ENCODE peak calls at places on chromosomes 6 and 20, in six cellular contexts. One of them, this sample, is unnamed.

GRCh38 chr20:62876441-62876825 is 14.8 kb upstream of the TCFL5 start:
- DNase-seq in fibroblast of lung: no peak
- DNase-seq in kidney: no peak
- DNase-seq in PC-9: no peak
- DNase-seq in cardiac muscle cell: no peak
- DNase-seq in suprapubic skin: no peak
- DNase-seq in this sample: no peak

GRCh38 chr6:148700047-148700712 is 46.6 kb upstream of the UST start:
- DNase-seq in fibroblast of lung: no peak
- DNase-seq in kidney: no peak
- DNase-seq in PC-9: no peak
- DNase-seq in cardiac muscle cell: no peak
- DNase-seq in suprapubic skin: no peak
- DNase-seq in this sample: no peak

GRCh38 chr6:30100585-30101422 is 12.1 kb downstream of the TRIM31 start:
- DNase-seq in fibroblast of lung: no peak
- DNase-seq in kidney: peak; percentile 84
- DNase-seq in PC-9: peak; percentile 90
- DNase-seq in cardiac muscle cell: peak; percentile 7
- DNase-seq in suprapubic skin: no peak
- DNase-seq in this sample: no peak

GRCh38 chr6:121437861-121438651 is 2.6 kb downstream of the GJA1 start:
- DNase-seq in fibroblast of lung: peak; percentile 76
- DNase-seq in kidney: no peak
- DNase-seq in PC-9: peak; percentile 2
- DNase-seq in cardiac muscle cell: peak; percentile 32
- DNase-seq in suprapubic skin: no peak
- DNase-seq in this sample: no peak

GRCh38 chr6:38492031-38492430 is 147.7 kb downstream of the BTBD9 start:
- DNase-seq in fibroblast of lung: no peak
- DNase-seq in kidney: no peak
- DNase-seq in PC-9: no peak
- DNase-seq in cardiac muscle cell: no peak
- DNase-seq in suprapubic skin: no peak
- DNase-seq in this sample: no peak

GRCh38 chr6:2498224-2498623 is 252.5 kb downstream of the MYLK4 start:
- DNase-seq in fibroblast of lung: peak; percentile 58
- DNase-seq in kidney: no peak
- DNase-seq in PC-9: no peak
- DNase-seq in cardiac muscle cell: no peak
- DNase-seq in suprapubic skin: no peak
- DNase-seq in this sample: no peak

GRCh38 chr6:11824986-11825385 is 46.4 kb upstream of the ADTRP start:
- DNase-seq in fibroblast of lung: peak; percentile 55
- DNase-seq in kidney: no peak
- DNase-seq in PC-9: no peak
- DNase-seq in cardiac muscle cell: no peak
- DNase-seq in suprapubic skin: no peak
- DNase-seq in this sample: no peak

GRCh38 chr20:17935186-17935585 is 33.4 kb downstream of the SNX5 start:
- DNase-seq in fibroblast of lung: peak; percentile 27
- DNase-seq in kidney: no peak
- DNase-seq in PC-9: no peak
- DNase-seq in cardiac muscle cell: no peak
- DNase-seq in suprapubic skin: no peak
- DNase-seq in this sample: no peak

GRCh38 chr6:43359381-43359780 is 10.1 kb downstream of the ZNF318 start:
- DNase-seq in fibroblast of lung: no peak
- DNase-seq in kidney: no peak
- DNase-seq in PC-9: no peak
- DNase-seq in cardiac muscle cell: no peak
- DNase-seq in suprapubic skin: no peak
- DNase-seq in this sample: no peak

GRCh38 chr20:20366896-20367680 is 816 bp upstream of the INSM1 start:
- DNase-seq in fibroblast of lung: no peak
- DNase-seq in kidney: peak; percentile 68
- DNase-seq in PC-9: no peak
- DNase-seq in cardiac muscle cell: peak; percentile 25
- DNase-seq in suprapubic skin: no peak
- DNase-seq in this sample: no peak

GRCh38 chr20:59159091-59159821 is 4.4 kb upstream of the ZNF831 start:
- DNase-seq in fibroblast of lung: no peak
- DNase-seq in kidney: no peak
- DNase-seq in PC-9: no peak
- DNase-seq in cardiac muscle cell: peak; percentile 13
- DNase-seq in suprapubic skin: no peak
- DNase-seq in this sample: no peak

GRCh38 chr6:6538301-6538700 is 50.2 kb upstream of the LY86 start:
- DNase-seq in fibroblast of lung: no peak
- DNase-seq in kidney: no peak
- DNase-seq in PC-9: no peak
- DNase-seq in cardiac muscle cell: no peak
- DNase-seq in suprapubic skin: no peak
- DNase-seq in this sample: no peak

GRCh38 chr6:15538766-15539165 is 124.1 kb downstream of the DTNBP1 start:
- DNase-seq in fibroblast of lung: no peak
- DNase-seq in kidney: no peak
- DNase-seq in PC-9: no peak
- DNase-seq in cardiac muscle cell: no peak
- DNase-seq in suprapubic skin: no peak
- DNase-seq in this sample: no peak

GRCh38 chr6:54861846-54862616 is 15.5 kb downstream of the FAM83B start:
- DNase-seq in fibroblast of lung: no peak
- DNase-seq in kidney: no peak
- DNase-seq in PC-9: no peak
- DNase-seq in cardiac muscle cell: no peak
- DNase-seq in suprapubic skin: no peak
- DNase-seq in this sample: no peak

GRCh38 chr6:26568601-26569432 is 27.9 kb upstream of the ABT1 start:
- DNase-seq in fibroblast of lung: peak; percentile 75
- DNase-seq in kidney: peak; percentile 95
- DNase-seq in PC-9: peak; percentile 97
- DNase-seq in cardiac muscle cell: peak; percentile 86
- DNase-seq in suprapubic skin: peak; percentile 94
- DNase-seq in this sample: peak; percentile 97

GRCh38 chr6:118283759-118284158 is 264.3 kb upstream of the PLN start:
- DNase-seq in fibroblast of lung: peak; percentile 55
- DNase-seq in kidney: no peak
- DNase-seq in PC-9: peak; percentile 2
- DNase-seq in cardiac muscle cell: peak; percentile 78
- DNase-seq in suprapubic skin: no peak
- DNase-seq in this sample: no peak

GRCh38 chr6:54194067-54194466 is 82.8 kb downstream of the MLIP start:
- DNase-seq in fibroblast of lung: peak; percentile 76
- DNase-seq in kidney: no peak
- DNase-seq in PC-9: no peak
- DNase-seq in cardiac muscle cell: no peak
- DNase-seq in suprapubic skin: no peak
- DNase-seq in this sample: no peak

GRCh38 chr6:113464536-113464935 is 392.6 kb upstream of the MARCKS start:
- DNase-seq in fibroblast of lung: no peak
- DNase-seq in kidney: no peak
- DNase-seq in PC-9: no peak
- DNase-seq in cardiac muscle cell: no peak
- DNase-seq in suprapubic skin: no peak
- DNase-seq in this sample: no peak

GRCh38 chr6:90978046-90978445 is 391.2 kb upstream of the MAP3K7 start:
- DNase-seq in fibroblast of lung: peak; percentile 1
- DNase-seq in kidney: no peak
- DNase-seq in PC-9: no peak
- DNase-seq in cardiac muscle cell: no peak
- DNase-seq in suprapubic skin: no peak
- DNase-seq in this sample: no peak

GRCh38 chr6:153673214-153673613 is 365.8 kb upstream of the OPRM1 start:
- DNase-seq in fibroblast of lung: no peak
- DNase-seq in kidney: no peak
- DNase-seq in PC-9: no peak
- DNase-seq in cardiac muscle cell: no peak
- DNase-seq in suprapubic skin: no peak
- DNase-seq in this sample: no peak

GRCh38 chr6:31400467-31401289 is 2.7 kb upstream of the MICA start:
- DNase-seq in fibroblast of lung: peak; percentile 53
- DNase-seq in kidney: peak; percentile 94
- DNase-seq in PC-9: peak; percentile 47
- DNase-seq in cardiac muscle cell: peak; percentile 12
- DNase-seq in suprapubic skin: peak; percentile 92
- DNase-seq in this sample: peak; percentile 90

GRCh38 chr6:14903176-14904088 is 342.4 kb upstream of the JARID2 start:
- DNase-seq in fibroblast of lung: no peak
- DNase-seq in kidney: no peak
- DNase-seq in PC-9: no peak
- DNase-seq in cardiac muscle cell: no peak
- DNase-seq in suprapubic skin: no peak
- DNase-seq in this sample: no peak

GRCh38 chr6:3813150-3813780 is 35.9 kb upstream of the FAM50B start:
- DNase-seq in fibroblast of lung: peak; percentile 61
- DNase-seq in kidney: peak; percentile 86
- DNase-seq in PC-9: peak; percentile 54
- DNase-seq in cardiac muscle cell: no peak
- DNase-seq in suprapubic skin: no peak
- DNase-seq in this sample: peak; percentile 51

GRCh38 chr6:125503181-125503580 is 201.4 kb upstream of the HDDC2 start:
- DNase-seq in fibroblast of lung: no peak
- DNase-seq in kidney: no peak
- DNase-seq in PC-9: no peak
- DNase-seq in cardiac muscle cell: no peak
- DNase-seq in suprapubic skin: no peak
- DNase-seq in this sample: no peak

GRCh38 chr6:2714359-2714895 is 36.3 kb downstream of the MYLK4 start:
- DNase-seq in fibroblast of lung: peak; percentile 97
- DNase-seq in kidney: no peak
- DNase-seq in PC-9: no peak
- DNase-seq in cardiac muscle cell: no peak
- DNase-seq in suprapubic skin: no peak
- DNase-seq in this sample: no peak

GRCh38 chr6:52231411-52232127 is 12.7 kb downstream of the IL17F start:
- DNase-seq in fibroblast of lung: no peak
- DNase-seq in kidney: no peak
- DNase-seq in PC-9: no peak
- DNase-seq in cardiac muscle cell: peak; percentile 8
- DNase-seq in suprapubic skin: no peak
- DNase-seq in this sample: no peak

GRCh38 chr6:17455919-17456318 is 62.5 kb downstream of the CAP2 start:
- DNase-seq in fibroblast of lung: no peak
- DNase-seq in kidney: no peak
- DNase-seq in PC-9: no peak
- DNase-seq in cardiac muscle cell: no peak
- DNase-seq in suprapubic skin: no peak
- DNase-seq in this sample: no peak

GRCh38 chr6:26521485-26522391 is 16.4 kb upstream of the HMGN4 start:
- DNase-seq in fibroblast of lung: peak; percentile 77
- DNase-seq in kidney: peak; percentile 93
- DNase-seq in PC-9: peak; percentile 87
- DNase-seq in cardiac muscle cell: peak; percentile 76
- DNase-seq in suprapubic skin: peak; percentile 89
- DNase-seq in this sample: no peak

GRCh38 chr20:46954490-46955038 is 59.9 kb downstream of the EYA2 start:
- DNase-seq in fibroblast of lung: peak; percentile 99
- DNase-seq in kidney: no peak
- DNase-seq in PC-9: peak; percentile 80
- DNase-seq in cardiac muscle cell: no peak
- DNase-seq in suprapubic skin: no peak
- DNase-seq in this sample: no peak

GRCh38 chr6:56755040-56755439 is 112.4 kb upstream of the DST start:
- DNase-seq in fibroblast of lung: no peak
- DNase-seq in kidney: no peak
- DNase-seq in PC-9: no peak
- DNase-seq in cardiac muscle cell: no peak
- DNase-seq in suprapubic skin: no peak
- DNase-seq in this sample: no peak

GRCh38 chr6:63097222-63097621 is 114.0 kb upstream of the FKBP1C start:
- DNase-seq in fibroblast of lung: no peak
- DNase-seq in kidney: no peak
- DNase-seq in PC-9: no peak
- DNase-seq in cardiac muscle cell: no peak
- DNase-seq in suprapubic skin: no peak
- DNase-seq in this sample: no peak

GRCh38 chr6:48552905-48553304 is 441.9 kb upstream of the PTCHD4 start:
- DNase-seq in fibroblast of lung: no peak
- DNase-seq in kidney: no peak
- DNase-seq in PC-9: no peak
- DNase-seq in cardiac muscle cell: no peak
- DNase-seq in suprapubic skin: no peak
- DNase-seq in this sample: no peak

DNA sequence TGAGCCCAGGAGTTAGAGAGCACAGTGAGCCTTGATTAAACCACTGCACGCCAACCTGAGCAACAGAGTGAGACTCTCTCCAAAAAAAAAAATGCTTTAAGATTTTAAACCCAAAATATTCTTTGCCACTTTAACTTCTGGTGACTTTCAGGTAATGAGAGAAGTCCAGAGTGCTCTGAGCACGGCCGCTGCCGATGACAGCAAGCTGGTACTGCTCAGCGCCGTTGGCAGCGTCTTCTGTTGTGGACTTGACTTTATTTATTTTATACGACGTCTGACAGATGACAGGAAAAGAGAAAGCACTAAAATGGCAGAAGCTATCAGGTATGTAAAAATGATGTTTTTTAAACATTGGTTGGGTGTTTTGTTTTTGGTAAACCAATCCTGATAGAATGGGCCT is 66.4 kb downstream of the RPP40 start:
- DNase-seq in fibroblast of lung: no peak
- DNase-seq in kidney: no peak
- DNase-seq in PC-9: no peak
- DNase-seq in cardiac muscle cell: no peak
- DNase-seq in suprapubic skin: no peak
- DNase-seq in this sample: no peak
- H3K4me1 ChIP-seq in fibroblast of lung: peaks cover 12% of the 10 kb centered on the region
- H3K4me1 ChIP-seq in kidney: peaks cover 7% of the 10 kb centered on the region
- H3K4me1 ChIP-seq in PC-9: peaks cover 24% of the 10 kb centered on the region
- H3K4me1 ChIP-seq in cardiac muscle cell: peaks cover 25% of the 10 kb centered on the region
- H3K4me1 ChIP-seq in suprapubic skin: peaks cover 25% of the 10 kb centered on the region
- H3K4me1 ChIP-seq in this sample: peaks cover 4% of the 10 kb centered on the region

GRCh38 chr20:31861346-31862156 is 8.8 kb downstream of the DUSP15 start:
- DNase-seq in fibroblast of lung: peak; percentile 47
- DNase-seq in kidney: peak; percentile 89
- DNase-seq in PC-9: peak; percentile 56
- DNase-seq in cardiac muscle cell: peak; percentile 89
- DNase-seq in suprapubic skin: peak; percentile 78
- DNase-seq in this sample: peak; percentile 63
- TF ChIP-seq CTCF in fibroblast of lung: no peak
- TF ChIP-seq CTCF in kidney: no peak
- TF ChIP-seq CTCF in PC-9: no peak
- TF ChIP-seq CTCF in cardiac muscle cell: no peak
- TF ChIP-seq CTCF in suprapubic skin: no peak
- TF ChIP-seq CTCF in this sample: no peak

GRCh38 chr6:132964868-132965382 is 150.6 kb downstream of the RPS12 start:
- DNase-seq in fibroblast of lung: no peak
- DNase-seq in kidney: no peak
- DNase-seq in PC-9: no peak
- DNase-seq in cardiac muscle cell: no peak
- DNase-seq in suprapubic skin: no peak
- DNase-seq in this sample: no peak
- H3K4me1 ChIP-seq in fibroblast of lung: no peaks in the 10 kb centered on the region
- H3K4me1 ChIP-seq in kidney: no peaks in the 10 kb centered on the region
- H3K4me1 ChIP-seq in PC-9: peaks cover 29% of the 10 kb centered on the region
- H3K4me1 ChIP-seq in cardiac muscle cell: no peaks in the 10 kb centered on the region
- H3K4me1 ChIP-seq in suprapubic skin: no peaks in the 10 kb centered on the region
- H3K4me1 ChIP-seq in this sample: no peaks in the 10 kb centered on the region

GRCh38 chr6:156359912-156360311 is 417.3 kb upstream of the ARID1B start:
- DNase-seq in fibroblast of lung: no peak
- DNase-seq in kidney: no peak
- DNase-seq in PC-9: no peak
- DNase-seq in cardiac muscle cell: peak; percentile 8
- DNase-seq in suprapubic skin: no peak
- DNase-seq in this sample: no peak
- TF ChIP-seq CTCF in fibroblast of lung: no peak
- TF ChIP-seq CTCF in kidney: no peak
- TF ChIP-seq CTCF in PC-9: no peak
- TF ChIP-seq CTCF in cardiac muscle cell: no peak
- TF ChIP-seq CTCF in suprapubic skin: no peak
- TF ChIP-seq CTCF in this sample: no peak

GRCh38 chr6:84371681-84372080 is 144.2 kb upstream of the CEP162 start:
- DNase-seq in fibroblast of lung: no peak
- DNase-seq in kidney: no peak
- DNase-seq in PC-9: no peak
- DNase-seq in cardiac muscle cell: no peak
- DNase-seq in suprapubic skin: no peak
- DNase-seq in this sample: no peak
- H3K4me1 ChIP-seq in fibroblast of lung: no peaks in the 10 kb centered on the region
- H3K4me1 ChIP-seq in kidney: no peaks in the 10 kb centered on the region
- H3K4me1 ChIP-seq in PC-9: no peaks in the 10 kb centered on the region
- H3K4me1 ChIP-seq in cardiac muscle cell: no peaks in the 10 kb centered on the region
- H3K4me1 ChIP-seq in suprapubic skin: no peaks in the 10 kb centered on the region
- H3K4me1 ChIP-seq in this sample: no peaks in the 10 kb centered on the region

This sample was measured in ascending aorta.